ENCODE peak calls at places on chromosomes 3 and 15, in ten cellular contexts. D is kidney, E is WTC11, X is K562, B is tibial nerve, P is fibroblast of lung, F is adrenal gland, S is RWPE1, G is IMR-90, J is PC-9. T is an unnamed sample.

GRCh38 chr3:187277129-187277462 is 14.4 kb downstream of the MASP1 start:
- DNase-seq in S (no peak), G (no peak), D (no peak), J (no peak), F (no peak), E (no peak), B (no peak), X (no peak), P (no peak), T (no peak)

GRCh38 chr3:171741377-171741776 is 68.9 kb downstream of the PLD1 start:
- DNase-seq in B (no peak), P (no peak), F (no peak), E (no peak), X (no peak), J (no peak), G (no peak), S (no peak), D (no peak), T (no peak)

GRCh38 chr3:78116874-78117273 is 1077.0 kb downstream of the ROBO2 start:
- DNase-seq in F (no peak), X (no peak), E (no peak), J (no peak), G (no peak), D (no peak), P (peak), S (no peak), B (no peak), T (no peak)

GRCh38 chr15:96337991-96338771 is 7.7 kb downstream of the NR2F2 start:
- DNase-seq in X (no peak), G (no peak), P (peak), J (no peak), S (no peak), B (no peak), D (no peak), F (no peak), E (no peak), T (no peak)

GRCh38 chr3:34239870-34240269 is 441.4 kb downstream of the PDCD6IP start:
- DNase-seq in F (no peak), D (no peak), E (no peak), X (no peak), P (no peak), G (no peak), B (no peak), S (no peak), J (no peak), T (no peak)

GRCh38 chr15:71109130-71109529 is 6.1 kb upstream of the THSD4 start:
- DNase-seq in D (no peak), F (no peak), E (no peak), S (no peak), G (peak), J (no peak), B (no peak), X (no peak), P (peak), T (no peak)

GRCh38 chr3:47003461-47004368 is 24.2 kb downstream of the NBEAL2 start:
- DNase-seq in P (no peak), D (peak), E (no peak), B (no peak), J (no peak), X (no peak), F (peak), S (no peak), G (no peak), T (no peak)

GRCh38 chr3:133591271-133591742 is 17.8 kb downstream of the CDV3 start:
- DNase-seq in J (peak), E (no peak), P (peak), S (peak), F (no peak), X (no peak), B (no peak), G (peak), D (no peak), T (no peak)

GRCh38 chr3:133479895-133480669 is 80.2 kb downstream of the BFSP2 start:
- DNase-seq in S (peak), F (no peak), J (peak), E (no peak), B (no peak), G (no peak), X (no peak), D (no peak), P (no peak), T (no peak)

GRCh38 chr15:45132844-45133560 is 3.2 kb downstream of the DUOX1 start:
- DNase-seq in F (no peak), P (no peak), G (no peak), B (no peak), X (no peak), S (no peak), D (no peak), E (no peak), J (no peak), T (no peak)

GRCh38 chr15:58487041-58487723 is 55.4 kb downstream of the LIPC start:
- DNase-seq in G (no peak), S (no peak), D (no peak), X (no peak), F (no peak), E (no peak), B (no peak), J (no peak), P (no peak), T (no peak)

GRCh38 chr3:146342971-146343370 is 92.1 kb upstream of the PLSCR4 start:
- DNase-seq in E (no peak), S (no peak), G (peak), J (no peak), B (no peak), F (no peak), P (peak), D (no peak), X (no peak), T (no peak)

GRCh38 chr3:65330072-65330471 is 642.3 kb upstream of the ADAMTS9 start:
- DNase-seq in P (no peak), B (no peak), X (no peak), D (no peak), F (no peak), S (no peak), G (peak), J (no peak), E (no peak), T (no peak)

GRCh38 chr3:74409066-74409465 is 205.4 kb downstream of the CNTN3 start:
- DNase-seq in B (no peak), S (no peak), J (no peak), F (no peak), E (no peak), D (no peak), G (no peak), X (no peak), P (no peak), T (no peak)

GRCh38 chr3:82520846-82521245 is 759.4 kb upstream of the GBE1 start:
- DNase-seq in S (no peak), J (no peak), G (no peak), F (no peak), B (no peak), D (no peak), P (no peak), X (no peak), E (no peak), T (no peak)

GRCh38 chr3:134326760-134327593 is 47.3 kb downstream of the AMOTL2 start:
- DNase-seq in D (peak), G (peak), F (peak), P (peak), J (peak), S (peak), X (no peak), B (peak), E (peak), T (no peak)

GRCh38 chr3:197151562-197151961 is 121.9 kb upstream of the MELTF start:
- DNase-seq in X (peak), S (peak), D (no peak), J (peak), G (peak), B (no peak), E (no peak), F (peak), P (peak), T (no peak)

GRCh38 chr3:157477441-157477840 is 25.8 kb downstream of the VEPH1 start:
- DNase-seq in E (no peak), G (peak), D (no peak), S (no peak), P (peak), F (no peak), B (no peak), J (no peak), X (no peak), T (no peak)

GRCh38 chr3:171788546-171789351 is 21.5 kb downstream of the PLD1 start:
- DNase-seq in G (peak), F (no peak), S (peak), B (no peak), E (no peak), P (peak), J (no peak), D (no peak), X (no peak), T (no peak)

GRCh38 chr3:116188231-116188785 is 257.0 kb downstream of the LSAMP start:
- DNase-seq in P (peak), D (no peak), J (no peak), G (peak), S (no peak), X (no peak), B (no peak), E (no peak), F (no peak), T (no peak)

GRCh38 chr15:90774731-90775521 is 57.8 kb downstream of the BLM start:
- DNase-seq in S (peak), J (peak), X (no peak), B (no peak), E (no peak), D (no peak), G (peak), P (peak), F (no peak), T (no peak)

GRCh38 chr3:167728176-167728575 is 6.5 kb downstream of the PDCD10 start:
- DNase-seq in G (peak), F (no peak), B (no peak), J (no peak), E (no peak), X (no peak), S (peak), P (peak), D (no peak), T (no peak)

GRCh38 chr3:66303556-66303955 is 82.8 kb downstream of the SLC25A26 start:
- DNase-seq in G (no peak), E (no peak), F (no peak), J (no peak), X (no peak), S (no peak), B (no peak), D (no peak), P (no peak), T (no peak)

GRCh38 chr3:126955004-126955790 is 27.7 kb upstream of the PLXNA1 start:
- DNase-seq in G (no peak), B (no peak), P (no peak), F (no peak), X (no peak), S (no peak), D (peak), E (peak), J (no peak), T (no peak)

DNA sequence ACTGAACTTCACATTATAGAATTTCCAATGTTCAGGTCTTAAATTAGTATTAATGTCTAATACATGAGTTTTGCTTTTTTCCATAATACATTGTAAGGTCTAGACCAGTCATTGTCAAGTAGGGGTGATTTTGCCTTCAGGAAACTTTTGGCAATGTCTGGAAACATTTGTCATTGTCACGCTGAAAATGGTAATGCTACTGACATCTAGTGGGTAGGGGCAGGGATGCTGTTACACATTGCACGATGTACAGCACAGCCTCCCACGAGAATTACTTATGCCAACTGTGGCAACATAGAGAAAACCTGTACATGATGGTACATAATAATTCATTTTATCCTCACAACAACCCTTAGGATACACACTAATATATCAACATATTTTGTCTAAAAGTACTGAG is 384.1 kb downstream of the CADM2 start:
- DNase-seq in G (no peak), D (no peak), E (no peak), B (no peak), S (peak), P (peak), X (no peak), J (no peak), F (no peak), T (no peak)
- TF ChIP-seq CTCF in G (no peak), D (no peak), E (no peak), B (no peak), S (peak), P (peak), X (peak), J (peak), F (no peak), T (no peak)

GRCh38 chr3:20254268-20255117 is 68.5 kb upstream of the SGO1 start:
- DNase-seq in P (no peak), X (no peak), J (peak), S (no peak), E (no peak), G (no peak), D (no peak), B (no peak), F (no peak), T (no peak)

GRCh38 chr3:20250786-20251185 is 64.8 kb upstream of the SGO1 start:
- DNase-seq in G (no peak), F (no peak), S (no peak), E (no peak), X (no peak), J (no peak), D (no peak), P (no peak), B (no peak), T (no peak)

GRCh38 chr3:20250314-20250713 is 64.3 kb upstream of the SGO1 start:
- DNase-seq in X (no peak), D (no peak), E (no peak), F (no peak), P (no peak), B (no peak), J (no peak), S (no peak), G (no peak), T (no peak)

GRCh38 chr3:20258371-20258770 is 72.4 kb upstream of the SGO1 start:
- DNase-seq in S (no peak), F (no peak), G (no peak), E (no peak), P (no peak), X (no peak), D (no peak), J (no peak), B (no peak), T (no peak)

DNA sequence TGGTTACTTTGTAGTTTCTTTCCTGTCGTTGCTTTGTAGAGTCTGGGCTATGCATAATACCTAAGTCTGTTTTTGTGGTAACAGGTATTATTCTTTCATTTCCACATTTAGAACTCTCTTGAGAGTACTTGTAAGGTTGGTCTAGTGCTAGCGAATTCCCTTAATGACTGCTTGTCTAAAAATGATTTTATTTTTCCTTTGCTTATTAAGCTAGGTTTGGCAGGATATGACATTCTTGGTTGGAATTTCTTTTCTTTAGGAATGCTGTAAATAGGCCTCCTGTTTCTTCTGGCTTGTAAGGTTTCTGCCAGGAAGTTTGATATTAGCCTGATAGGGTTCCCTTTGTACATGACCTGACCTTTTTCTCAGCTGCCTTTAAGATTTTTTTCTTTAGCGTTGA is 70.1 kb upstream of the SGO1 start:
- DNase-seq in E (no peak), P (peak), G (no peak), B (no peak), D (no peak), J (no peak), X (no peak), F (no peak), S (no peak), T (no peak)
- TF ChIP-seq CTCF in E (no peak), P (no peak), G (no peak), B (no peak), D (no peak), J (no peak), X (no peak), F (no peak), S (no peak), T (no peak)

GRCh38 chr3:15241341-15241740 is 35.3 kb downstream of the CAPN7 start:
- DNase-seq in X (peak), B (no peak), G (no peak), E (peak), F (no peak), J (peak), P (peak), S (peak), D (no peak), T (no peak)
- TF ChIP-seq CTCF in X (peak), B (peak), G (peak), E (no peak), F (no peak), J (peak), P (peak), S (no peak), D (peak), T (no peak)

GRCh38 chr3:70803891-70804290 is 491.5 kb upstream of the MDFIC2 start:
- DNase-seq in S (no peak), X (no peak), F (no peak), J (no peak), P (no peak), G (no peak), B (no peak), D (no peak), E (no peak), T (no peak)

GRCh38 chr3:70803317-70803716 is 490.9 kb upstream of the MDFIC2 start:
- DNase-seq in S (no peak), P (no peak), G (peak), D (no peak), B (no peak), E (no peak), F (no peak), X (no peak), J (no peak), T (no peak)

GRCh38 chr3:70806556-70806955 is 494.1 kb upstream of the MDFIC2 start:
- DNase-seq in F (no peak), G (no peak), J (no peak), P (no peak), D (no peak), B (no peak), E (no peak), S (no peak), X (no peak), T (no peak)

GRCh38 chr3:70808881-70809280 is 496.4 kb upstream of the MDFIC2 start:
- DNase-seq in B (no peak), S (no peak), F (no peak), P (no peak), G (no peak), X (no peak), D (no peak), J (no peak), E (no peak), T (no peak)

DNA sequence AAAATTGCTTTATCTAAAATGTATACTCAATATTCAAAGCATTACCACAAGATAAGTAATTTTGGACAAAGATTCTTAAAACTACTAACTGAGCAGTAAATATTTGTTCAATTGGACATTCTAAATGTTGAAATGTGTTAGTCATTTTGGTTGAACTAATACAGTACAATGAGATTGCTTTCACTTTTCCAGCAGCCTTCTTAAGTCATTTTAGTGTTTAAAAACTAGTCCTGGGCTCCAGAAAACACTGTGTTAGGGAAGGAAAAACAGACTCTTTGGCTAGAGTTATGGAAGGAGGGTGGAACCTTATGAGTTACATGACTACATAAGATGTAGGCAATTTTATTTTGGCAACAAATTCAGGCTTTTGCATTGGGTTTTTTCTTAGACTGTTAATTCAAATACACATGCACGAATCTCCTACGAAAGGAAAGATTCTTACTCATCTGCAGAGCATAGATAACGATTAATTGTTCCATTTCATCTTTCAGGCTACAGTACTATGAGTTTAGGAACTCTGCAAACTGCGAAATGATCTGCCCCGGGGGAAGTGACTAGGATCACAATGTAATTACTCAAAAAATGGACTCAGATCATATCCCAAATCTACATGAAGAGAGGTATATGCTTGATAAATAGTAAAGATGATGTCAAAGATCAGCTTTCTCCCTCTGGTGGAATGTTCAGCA is 492.8 kb upstream of the MDFIC2 start:
- DNase-seq in B (no peak), S (no peak), X (no peak), E (no peak), G (peak), P (peak), D (no peak), F (no peak), J (no peak), T (no peak)
- TF ChIP-seq CTCF in B (no peak), S (no peak), X (no peak), E (no peak), G (no peak), P (no peak), D (no peak), F (no peak), J (no peak), T (no peak)

DNA sequence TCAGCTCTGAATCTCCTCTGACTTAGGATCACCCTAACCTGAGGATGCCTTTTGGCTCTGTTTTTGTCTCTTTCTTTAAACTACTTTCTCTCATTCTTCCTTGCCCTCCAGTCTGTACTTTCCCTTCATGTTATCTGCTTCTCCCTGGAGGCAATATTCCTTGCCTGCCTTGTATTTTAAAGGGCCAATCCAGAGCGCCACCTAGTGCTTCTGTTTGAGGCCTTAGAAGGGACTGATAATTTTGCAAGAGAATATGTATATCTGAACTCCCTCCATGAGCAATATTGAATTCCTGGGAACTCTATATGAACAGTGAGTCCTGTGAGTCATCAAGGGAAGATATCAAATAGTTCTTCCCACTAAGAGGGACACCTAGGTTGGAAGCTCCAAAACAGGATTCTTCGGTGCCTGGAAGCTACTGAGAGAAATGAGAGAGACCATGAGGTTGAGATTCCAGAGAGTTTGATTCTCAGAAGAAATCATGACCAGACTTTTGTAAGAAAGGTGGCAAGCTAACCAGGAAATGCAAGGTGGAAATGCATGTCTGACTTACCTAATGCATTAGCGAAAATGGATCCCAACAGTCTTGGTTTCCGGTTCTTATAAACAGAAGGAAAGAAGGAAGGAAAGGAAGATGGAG is 203.8 kb upstream of the CD96 start:
- DNase-seq in J (peak), D (no peak), P (peak), S (peak), E (peak), X (no peak), B (peak), G (peak), F (peak), T (no peak)
- TF ChIP-seq CTCF in J (peak), D (peak), P (peak), S (peak), E (peak), X (no peak), B (peak), G (peak), F (peak), T (no peak)

T was measured in omental fat pad.